ENCODE peak calls at places on chromosomes 16 and 17, in seven cellular contexts. A is activated naive CD8-positive, alpha-beta T cell treated with anti-CD3 and anti-CD28 coated beads, Interleukin-2, amount 10 ng/mL, durations not matched to agents 7 days and 5 days; B is SW480; C is amniotic epithelial cell; K is activated CD4-positive, alpha-beta T cell treated with anti-CD3 and anti-CD28 coated beads for 24 hours; Y is H9; S is cardiac fibroblast. O is an unnamed sample.

GRCh38 chr17:55479903-55480302 is 31.3 kb downstream of the SMIM36 start:
- DNase-seq in B (no peak), S (no peak), A (no peak), K (no peak), C (no peak), Y (no peak), O (no peak)

GRCh38 chr16:11682655-11683096 is 14.4 kb downstream of the SNN start:
- DNase-seq in A (no peak), B (no peak), Y (no peak), S (peak; percentile 93), K (no peak), C (peak; percentile 96), O (no peak)

GRCh38 chr17:49497147-49498036 is 2.3 kb downstream of the NGFR start:
- DNase-seq in C (peak; percentile 16), Y (peak; percentile 87), S (peak; percentile 11), A (peak; percentile 49), K (no peak), B (peak; percentile 46), O (peak; percentile 76)

GRCh38 chr16:590165-590874 is 454 bp downstream of the RAB40C start:
- DNase-seq in A (no peak), K (no peak), B (no peak), Y (no peak), S (peak; percentile 47), C (peak; percentile 49), O (no peak)

GRCh38 chr16:85683363-85683762 is 5.4 kb downstream of the GINS2 start:
- DNase-seq in S (no peak), C (peak; percentile 18), A (no peak), B (no peak), K (no peak), Y (no peak), O (no peak)

GRCh38 chr17:80008848-80009247 is 26.8 kb downstream of the TBC1D16 start:
- DNase-seq in S (no peak), Y (no peak), B (no peak), A (no peak), K (no peak), C (no peak), O (no peak)

GRCh38 chr16:70737377-70738082 is 51.7 kb upstream of the MTSS2 start:
- DNase-seq in A (peak; percentile 85), B (no peak), Y (no peak), K (peak; percentile 54), C (peak; percentile 88), S (peak; percentile 59), O (no peak)

GRCh38 chr17:50540485-50541401 is 6.2 kb upstream of the SPATA20 start:
- DNase-seq in Y (no peak), B (no peak), C (no peak), S (no peak), A (no peak), K (no peak), O (no peak)

GRCh38 chr16:138049-138417 is 440 bp downstream of the NPRL3 start:
- DNase-seq in B (no peak), S (no peak), Y (peak; percentile 36), A (peak; percentile 64), C (no peak), K (no peak), O (peak; percentile 57)